ENCODE peak calls at places on chromosomes 12 and 14, in four cellular contexts. J, W, U and C are unnamed samples.

GRCh38 chr12:47717443-47718193 is 7.7 kb downstream of the ENDOU start:
- DNase-seq in U (peak; percentile 94), J (peak; percentile 85), W (peak; percentile 93), C (peak; percentile 90)

GRCh38 chr12:85796001-85796400 is 40.2 kb downstream of the RASSF9 start:
- DNase-seq in U (no peak), J (no peak), W (no peak), C (no peak)

GRCh38 chr12:113138826-113139225 is 3.3 kb upstream of the RASAL1 start:
- DNase-seq in U (no peak), W (no peak), J (no peak), C (no peak)

GRCh38 chr12:24921251-24922038 is 27.5 kb downstream of the BCAT1 start:
- DNase-seq in U (no peak), J (peak; percentile 58), W (no peak), C (no peak)

GRCh38 chr12:89252284-89252683 is 100.0 kb downstream of the DUSP6 start:
- DNase-seq in U (no peak), W (no peak), J (peak; percentile 76), C (no peak)

GRCh38 chr12:42284157-42284556 is 41.7 kb downstream of the ZCRB1 start:
- DNase-seq in J (no peak), W (no peak), U (no peak), C (no peak)

GRCh38 chr12:78431931-78432330 is 432.6 kb upstream of the SYT1 start:
- DNase-seq in U (no peak), W (no peak), J (peak; percentile 73), C (no peak)

GRCh38 chr12:47938594-47938993 is 24.8 kb upstream of the TMEM106C start:
- DNase-seq in J (no peak), U (peak; percentile 20), W (no peak), C (no peak)

GRCh38 chr14:63342381-63342780 is 23.6 kb upstream of the GPHB5 start:
- DNase-seq in J (peak; percentile 2), U (no peak), W (peak; percentile 12), C (no peak)

GRCh38 chr14:68695326-68695768 is 97.5 kb downstream of the ZFP36L1 start:
- DNase-seq in W (no peak), U (no peak), J (peak; percentile 100), C (no peak)

GRCh38 chr12:31591308-31591901 is 469 bp upstream of the DENND5B start:
- DNase-seq in U (peak; percentile 46), J (no peak), W (peak; percentile 39), C (no peak)

GRCh38 chr14:22178330-22178981 is 410.6 kb downstream of the DAD1 start:
- DNase-seq in J (peak; percentile 20), U (no peak), W (no peak), C (no peak)

DNA sequence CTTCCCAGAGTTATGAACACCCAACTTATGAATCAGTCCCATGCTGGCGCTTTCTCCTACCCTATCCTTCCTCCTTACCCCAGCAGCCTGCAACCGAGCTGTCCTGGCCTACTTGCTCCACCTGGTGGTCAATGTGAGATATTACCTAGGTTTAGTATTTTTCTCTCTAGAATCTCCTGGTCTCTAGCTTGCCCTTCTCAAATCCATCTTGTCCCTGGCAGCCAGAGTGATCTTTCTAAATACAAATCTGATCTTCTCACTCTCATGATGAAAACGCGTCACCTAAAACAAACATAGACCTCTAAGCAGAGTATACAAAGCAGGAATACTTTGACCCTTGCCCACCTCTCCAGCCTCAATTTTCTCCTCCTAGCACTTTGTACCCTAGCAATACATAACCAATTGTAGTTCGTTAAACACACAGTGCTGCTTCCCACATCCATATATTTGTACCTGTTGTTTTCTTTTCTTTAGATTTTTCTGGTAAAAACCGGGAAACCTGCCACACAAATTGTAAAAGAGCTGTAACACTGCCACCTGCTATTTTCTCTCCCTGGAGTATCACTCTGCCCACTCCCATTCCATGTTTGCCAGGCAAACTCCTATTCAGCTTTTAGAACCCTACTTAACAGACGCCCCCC is 20.0 kb upstream of the TCP11L2 start:
- DNase-seq in W (peak; percentile 71), J (peak; percentile 55), U (peak; percentile 76), C (no peak)
- H3K56ac ChIP-seq in W (no peak overlapping the region), J (no peak overlapping the region), U (no peak overlapping the region), C (no peak overlapping the region)

GRCh38 chr14:69708586-69709169 is 58.3 kb upstream of the SRSF5 start:
- DNase-seq in J (no peak), W (peak; percentile 55), U (peak; percentile 66), C (no peak)

GRCh38 chr14:69712217-69712565 is 54.8 kb upstream of the SRSF5 start:
- DNase-seq in J (no peak), U (no peak), W (no peak), C (no peak)

GRCh38 chr14:69711065-69711464 is 55.9 kb upstream of the SRSF5 start:
- DNase-seq in J (peak; percentile 17), W (no peak), U (no peak), C (no peak)

GRCh38 chr14:69711471-69712216 is 55.3 kb upstream of the SRSF5 start:
- DNase-seq in U (no peak), J (no peak), W (no peak), C (no peak)

DNA sequence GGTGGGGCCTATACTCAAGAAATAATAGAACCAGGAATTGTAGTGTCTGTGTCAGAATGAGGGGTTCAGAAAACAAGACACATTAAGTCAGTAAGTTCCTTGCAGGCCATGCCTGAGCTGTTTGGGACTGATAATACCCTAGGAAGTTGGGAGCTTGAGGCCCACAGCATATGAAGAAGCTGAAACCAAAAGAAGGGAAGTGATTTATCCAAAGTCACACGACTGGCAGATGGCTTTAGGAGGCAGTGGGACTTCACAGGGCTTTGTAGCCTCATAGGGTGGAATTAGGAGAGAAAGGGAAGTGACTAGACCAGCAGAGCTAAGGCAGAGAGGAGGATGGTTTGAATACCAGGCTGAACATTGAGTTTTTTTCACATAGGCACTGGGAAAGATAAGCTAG is 56.6 kb upstream of the SRSF5 start:
- DNase-seq in W (no peak), J (no peak), U (no peak), C (no peak)
- H3K56ac ChIP-seq in W (no peak overlapping the region), J (no peak overlapping the region), U (no peak overlapping the region), C (no peak overlapping the region)

GRCh38 chr12:104306376-104306775 is 2.8 kb downstream of the EID3 start:
- DNase-seq in J (no peak), W (no peak), U (no peak), C (no peak)
- H3K56ac ChIP-seq in J (no peak overlapping the region), W (no peak overlapping the region), U (no peak overlapping the region), C (no peak overlapping the region)

GRCh38 chr14:104544362-104544761 is 35.2 kb upstream of the C14orf180 start:
- DNase-seq in J (no peak), W (no peak), U (peak; percentile 19), C (peak; percentile 33)

GRCh38 chr14:104547310-104547997 is 32.1 kb upstream of the C14orf180 start:
- DNase-seq in W (no peak), U (no peak), J (no peak), C (no peak)

GRCh38 chr14:104546021-104546491 is 33.5 kb upstream of the C14orf180 start:
- DNase-seq in J (no peak), U (peak; percentile 26), W (no peak), C (no peak)

GRCh38 chr14:104546591-104547309 is 32.8 kb upstream of the C14orf180 start:
- DNase-seq in W (no peak), U (no peak), J (no peak), C (no peak)

DNA sequence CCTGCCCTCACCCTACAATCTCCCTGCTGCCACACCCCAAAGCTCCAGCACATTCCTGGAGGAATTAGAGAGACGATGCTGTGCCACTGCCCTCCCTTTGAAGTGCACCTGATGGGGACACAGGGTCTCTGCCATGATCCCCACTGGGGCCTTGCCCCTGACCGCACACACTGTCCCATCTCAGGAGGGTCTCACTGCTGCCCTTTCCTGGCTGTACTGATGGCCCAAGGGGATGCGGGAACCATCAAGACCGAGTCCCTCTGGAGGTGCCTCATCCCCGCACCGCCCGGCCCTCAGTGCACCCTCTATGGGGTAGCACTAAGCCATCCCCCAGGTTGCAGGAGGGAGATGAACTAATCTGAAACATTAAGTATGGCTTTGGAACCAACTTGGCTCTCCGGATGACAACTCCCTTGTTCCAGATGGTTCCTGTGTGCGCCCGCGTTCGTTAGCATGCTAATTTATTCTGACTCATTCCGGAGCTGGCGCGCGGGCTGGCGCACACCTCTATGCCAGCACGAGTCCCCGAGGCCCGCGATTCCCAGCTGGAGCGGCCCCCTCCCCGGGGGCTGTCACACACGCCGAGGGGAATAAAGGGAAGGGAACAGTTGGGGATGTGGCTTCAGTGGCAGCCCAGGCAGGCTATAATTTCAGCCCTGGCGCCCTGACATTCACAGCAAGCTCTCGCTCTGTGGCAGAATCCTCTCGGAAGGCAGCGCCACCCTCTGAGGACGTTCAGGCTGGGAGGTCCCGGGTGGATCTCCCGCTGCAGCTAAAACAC is 34.2 kb upstream of the C14orf180 start:
- DNase-seq in J (no peak), W (no peak), U (peak; percentile 26), C (no peak)
- H3K56ac ChIP-seq in J (no peak overlapping the region), W (no peak overlapping the region), U (no peak overlapping the region), C (no peak overlapping the region)

GRCh38 chr12:80847575-80847974 is 90.2 kb downstream of the LIN7A start:
- DNase-seq in U (no peak), W (peak; percentile 22), J (no peak), C (no peak)
- H3K56ac ChIP-seq in U (no peak overlapping the region), W (no peak overlapping the region), J (no peak overlapping the region), C (no peak overlapping the region)

GRCh38 chr12:76047742-76048141 is 16.2 kb upstream of the PHLDA1 start:
- DNase-seq in J (no peak), W (no peak), U (no peak), C (no peak)

GRCh38 chr12:76042147-76042546 is 10.6 kb upstream of the PHLDA1 start:
- DNase-seq in J (peak; percentile 40), U (no peak), W (no peak), C (no peak)

GRCh38 chr12:76043377-76043776 is 11.8 kb upstream of the PHLDA1 start:
- DNase-seq in J (no peak), W (no peak), U (no peak), C (no peak)

GRCh38 chr12:76049575-76050251 is 18.1 kb upstream of the PHLDA1 start:
- DNase-seq in U (no peak), J (no peak), W (no peak), C (no peak)

GRCh38 chr12:76047060-76047459 is 15.5 kb upstream of the PHLDA1 start:
- DNase-seq in J (no peak), U (no peak), W (no peak), C (no peak)
- H3K56ac ChIP-seq in J (no peak overlapping the region), U (no peak overlapping the region), W (no peak overlapping the region), C (no peak overlapping the region)

GRCh38 chr12:98227162-98227561 is 288.2 kb upstream of the TMPO start:
- DNase-seq in U (no peak), W (peak; percentile 41), J (peak; percentile 21), C (no peak)
- H3K56ac ChIP-seq in U (no peak overlapping the region), W (no peak overlapping the region), J (no peak overlapping the region), C (no peak overlapping the region)

DNA sequence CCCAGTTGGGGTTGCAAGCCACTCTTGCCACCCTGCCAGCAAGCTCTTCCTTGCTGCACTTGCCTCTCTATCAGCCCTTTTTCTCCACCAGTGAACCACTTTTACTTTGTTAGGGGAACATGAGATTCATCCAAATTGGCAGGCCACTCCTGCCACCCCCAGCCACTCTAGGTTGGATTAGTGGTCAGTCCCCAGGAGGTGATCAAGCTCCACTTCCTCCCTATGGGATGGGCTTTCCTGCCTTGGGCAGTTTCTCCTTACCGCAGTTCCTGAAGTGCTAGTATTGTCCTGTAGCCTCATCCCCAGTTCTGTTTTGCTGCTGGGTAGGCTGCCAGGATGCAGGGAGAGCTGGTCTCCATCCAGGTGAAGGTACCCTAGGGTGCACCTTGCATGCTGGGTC is 104.5 kb downstream of the ALG10 start:
- DNase-seq in U (no peak), W (no peak), J (no peak), C (no peak)
- H3K56ac ChIP-seq in U (no peak overlapping the region), W (no peak overlapping the region), J (no peak overlapping the region), C (no peak overlapping the region)